ENCODE peak calls at places on chromosomes 6 and 20, in five cellular contexts. One of them, this sample, is unnamed. For H3K9me3 and H3K36me3, the result is how much of the 10 kb centered on the place peaks cover.

GRCh38 chr6:125791151-125791819 is 525 bp downstream of the NCOA7 start:
- DNase-seq in body of pancreas: peak
- DNase-seq in IMR-90: peak
- DNase-seq in transverse colon: peak
- DNase-seq in astrocyte: peak
- DNase-seq in this sample: peak

GRCh38 chr20:57991211-57991841 is 237.1 kb downstream of the ANKRD60 start:
- DNase-seq in body of pancreas: no peak
- DNase-seq in IMR-90: no peak
- DNase-seq in transverse colon: peak
- DNase-seq in astrocyte: peak
- DNase-seq in this sample: peak

GRCh38 chr6:42260424-42260888 is 42.8 kb upstream of the MRPS10 start:
- DNase-seq in body of pancreas: no peak
- DNase-seq in IMR-90: no peak
- DNase-seq in transverse colon: no peak
- DNase-seq in astrocyte: no peak
- DNase-seq in this sample: no peak

GRCh38 chr6:79369026-79369425 is 134.5 kb upstream of the HMGN3 start:
- DNase-seq in body of pancreas: no peak
- DNase-seq in IMR-90: no peak
- DNase-seq in transverse colon: no peak
- DNase-seq in astrocyte: no peak
- DNase-seq in this sample: no peak

GRCh38 chr6:145036848-145037567 is 698.3 kb downstream of the EPM2A start:
- DNase-seq in body of pancreas: no peak
- DNase-seq in IMR-90: peak
- DNase-seq in transverse colon: no peak
- DNase-seq in astrocyte: peak
- DNase-seq in this sample: peak

GRCh38 chr20:53002786-53003185 is 30.6 kb downstream of the TSHZ2 start:
- DNase-seq in body of pancreas: no peak
- DNase-seq in IMR-90: no peak
- DNase-seq in transverse colon: no peak
- DNase-seq in astrocyte: peak
- DNase-seq in this sample: no peak

GRCh38 chr20:63967330-63968135 is 2.2 kb downstream of the ZNF512B start:
- DNase-seq in body of pancreas: no peak
- DNase-seq in IMR-90: no peak
- DNase-seq in transverse colon: peak
- DNase-seq in astrocyte: no peak
- DNase-seq in this sample: no peak

GRCh38 chr6:160494576-160494975 is 146.4 kb downstream of the SLC22A3 start:
- DNase-seq in body of pancreas: no peak
- DNase-seq in IMR-90: no peak
- DNase-seq in transverse colon: no peak
- DNase-seq in astrocyte: no peak
- DNase-seq in this sample: no peak

GRCh38 chr6:4180653-4181255 is 45.4 kb upstream of the ECI2 start:
- DNase-seq in body of pancreas: no peak
- DNase-seq in IMR-90: peak
- DNase-seq in transverse colon: no peak
- DNase-seq in astrocyte: peak
- DNase-seq in this sample: no peak

GRCh38 chr6:81768150-81768942 is 15.9 kb upstream of the TENT5A start:
- DNase-seq in body of pancreas: no peak
- DNase-seq in IMR-90: peak
- DNase-seq in transverse colon: no peak
- DNase-seq in astrocyte: no peak
- DNase-seq in this sample: no peak

GRCh38 chr6:129844118-129844891 is 16.8 kb downstream of the TMEM244 start:
- DNase-seq in body of pancreas: no peak
- DNase-seq in IMR-90: peak
- DNase-seq in transverse colon: no peak
- DNase-seq in astrocyte: peak
- DNase-seq in this sample: peak

GRCh38 chr6:167476844-167477595 is 152.1 kb downstream of the TTLL2 start:
- DNase-seq in body of pancreas: no peak
- DNase-seq in IMR-90: no peak
- DNase-seq in transverse colon: no peak
- DNase-seq in astrocyte: no peak
- DNase-seq in this sample: no peak

GRCh38 chr6:138467901-138468300 is 31.4 kb downstream of the NHSL1 start:
- DNase-seq in body of pancreas: no peak
- DNase-seq in IMR-90: peak
- DNase-seq in transverse colon: no peak
- DNase-seq in astrocyte: no peak
- DNase-seq in this sample: no peak

GRCh38 chr20:19747903-19748302 is 10.2 kb upstream of the RIN2 start:
- DNase-seq in body of pancreas: no peak
- DNase-seq in IMR-90: no peak
- DNase-seq in transverse colon: no peak
- DNase-seq in astrocyte: no peak
- DNase-seq in this sample: no peak

GRCh38 chr6:16514249-16514648 is 247.0 kb downstream of the ATXN1 start:
- DNase-seq in body of pancreas: no peak
- DNase-seq in IMR-90: peak
- DNase-seq in transverse colon: no peak
- DNase-seq in astrocyte: peak
- DNase-seq in this sample: peak

GRCh38 chr6:54282186-54282585 is 26.1 kb upstream of the TINAG start:
- DNase-seq in body of pancreas: no peak
- DNase-seq in IMR-90: peak
- DNase-seq in transverse colon: no peak
- DNase-seq in astrocyte: peak
- DNase-seq in this sample: no peak

GRCh38 chr6:22888147-22888831 is 318.9 kb downstream of the HDGFL1 start:
- DNase-seq in body of pancreas: no peak
- DNase-seq in IMR-90: no peak
- DNase-seq in transverse colon: no peak
- DNase-seq in astrocyte: peak
- DNase-seq in this sample: no peak

GRCh38 chr6:42372699-42373098 is 79.0 kb downstream of the TRERF1 start:
- DNase-seq in body of pancreas: no peak
- DNase-seq in IMR-90: no peak
- DNase-seq in transverse colon: no peak
- DNase-seq in astrocyte: no peak
- DNase-seq in this sample: no peak

GRCh38 chr6:22682979-22683378 is 113.6 kb downstream of the HDGFL1 start:
- DNase-seq in body of pancreas: no peak
- DNase-seq in IMR-90: no peak
- DNase-seq in transverse colon: no peak
- DNase-seq in astrocyte: no peak
- DNase-seq in this sample: no peak

GRCh38 chr20:34525709-34526416 is 9.6 kb downstream of the DYNLRB1 start:
- DNase-seq in body of pancreas: peak
- DNase-seq in IMR-90: peak
- DNase-seq in transverse colon: peak
- DNase-seq in astrocyte: peak
- DNase-seq in this sample: peak

GRCh38 chr20:23147964-23148720 is 62.0 kb upstream of the CD93 start:
- DNase-seq in body of pancreas: no peak
- DNase-seq in IMR-90: peak
- DNase-seq in transverse colon: no peak
- DNase-seq in astrocyte: peak
- DNase-seq in this sample: peak

GRCh38 chr20:49325981-49326380 is 48.1 kb upstream of the ZNFX1 start:
- DNase-seq in body of pancreas: no peak
- DNase-seq in IMR-90: peak
- DNase-seq in transverse colon: no peak
- DNase-seq in astrocyte: peak
- DNase-seq in this sample: peak

GRCh38 chr6:48928937-48929336 is 534.1 kb downstream of the MMUT start:
- DNase-seq in body of pancreas: no peak
- DNase-seq in IMR-90: no peak
- DNase-seq in transverse colon: no peak
- DNase-seq in astrocyte: no peak
- DNase-seq in this sample: no peak

GRCh38 chr6:42125231-42125630 is 17.2 kb downstream of the C6orf132 start:
- DNase-seq in body of pancreas: no peak
- DNase-seq in IMR-90: no peak
- DNase-seq in transverse colon: no peak
- DNase-seq in astrocyte: no peak
- DNase-seq in this sample: no peak

GRCh38 chr6:147176795-147177194 is 27.4 kb upstream of the STXBP5 start:
- DNase-seq in body of pancreas: peak
- DNase-seq in IMR-90: no peak
- DNase-seq in transverse colon: no peak
- DNase-seq in astrocyte: no peak
- DNase-seq in this sample: no peak

GRCh38 chr20:24781061-24781980 is 167.7 kb upstream of the CST7 start:
- DNase-seq in body of pancreas: peak
- DNase-seq in IMR-90: peak
- DNase-seq in transverse colon: no peak
- DNase-seq in astrocyte: no peak
- DNase-seq in this sample: peak

DNA sequence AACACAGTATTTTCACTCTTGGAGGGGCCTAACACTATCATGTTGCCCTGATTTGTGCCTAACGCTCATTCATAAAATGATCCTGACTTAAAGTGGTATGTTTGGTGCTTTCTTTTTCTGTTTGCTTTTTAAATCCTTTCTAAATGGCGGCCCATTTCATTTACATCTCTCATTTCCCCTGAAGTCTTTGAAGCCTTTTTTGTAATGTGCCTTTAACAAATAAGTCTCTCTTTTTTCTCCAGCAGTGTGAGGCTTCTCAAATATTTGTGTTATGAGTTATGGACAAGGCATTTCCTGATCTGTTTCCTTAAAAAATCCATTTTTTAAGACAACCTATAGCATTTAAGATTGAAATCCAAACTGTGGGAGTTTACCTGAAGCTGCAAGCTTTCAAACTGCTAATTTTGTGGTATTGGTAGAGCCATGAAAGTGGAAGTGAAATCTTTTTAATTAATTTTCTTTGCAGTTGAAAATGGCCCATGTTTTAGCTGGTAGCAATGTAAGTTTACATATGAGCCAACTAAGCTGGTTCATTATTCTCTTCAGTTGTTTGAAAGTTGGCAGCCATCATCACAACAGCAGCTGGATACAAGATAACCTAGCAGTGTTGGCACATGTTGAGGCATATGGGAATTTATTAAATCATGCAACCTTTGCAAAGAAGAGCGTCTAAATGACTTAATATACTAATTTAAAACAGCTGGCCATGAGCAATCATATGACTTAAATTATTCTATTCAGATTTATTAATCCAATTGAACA is 469.7 kb downstream of the CDKAL1 start:
- DNase-seq in body of pancreas: no peak
- DNase-seq in IMR-90: peak
- DNase-seq in transverse colon: no peak
- DNase-seq in astrocyte: peak
- DNase-seq in this sample: peak
- H3K4me3 ChIP-seq in body of pancreas: no peak
- H3K4me3 ChIP-seq in IMR-90: no peak
- H3K4me3 ChIP-seq in transverse colon: no peak
- H3K4me3 ChIP-seq in astrocyte: peak
- H3K4me3 ChIP-seq in this sample: no peak

GRCh38 chr6:150303256-150303655 is 65.6 kb upstream of the IYD start:
- DNase-seq in body of pancreas: no peak
- DNase-seq in IMR-90: no peak
- DNase-seq in transverse colon: no peak
- DNase-seq in astrocyte: no peak
- DNase-seq in this sample: no peak

GRCh38 chr6:150307520-150307919 is 61.3 kb upstream of the IYD start:
- DNase-seq in body of pancreas: no peak
- DNase-seq in IMR-90: no peak
- DNase-seq in transverse colon: no peak
- DNase-seq in astrocyte: no peak
- DNase-seq in this sample: no peak

GRCh38 chr6:150308812-150309475 is 59.9 kb upstream of the IYD start:
- DNase-seq in body of pancreas: no peak
- DNase-seq in IMR-90: no peak
- DNase-seq in transverse colon: no peak
- DNase-seq in astrocyte: no peak
- DNase-seq in this sample: no peak

GRCh38 chr6:150304421-150304820 is 64.4 kb upstream of the IYD start:
- DNase-seq in body of pancreas: no peak
- DNase-seq in IMR-90: no peak
- DNase-seq in transverse colon: no peak
- DNase-seq in astrocyte: no peak
- DNase-seq in this sample: no peak

GRCh38 chr6:150306290-150306689 is 62.5 kb upstream of the IYD start:
- DNase-seq in body of pancreas: no peak
- DNase-seq in IMR-90: no peak
- DNase-seq in transverse colon: no peak
- DNase-seq in astrocyte: no peak
- DNase-seq in this sample: no peak
- H3K9me3 ChIP-seq in body of pancreas: under half
- H3K9me3 ChIP-seq in IMR-90: under half
- H3K9me3 ChIP-seq in transverse colon: under half
- H3K9me3 ChIP-seq in astrocyte: under half
- H3K9me3 ChIP-seq in this sample: under half

DNA sequence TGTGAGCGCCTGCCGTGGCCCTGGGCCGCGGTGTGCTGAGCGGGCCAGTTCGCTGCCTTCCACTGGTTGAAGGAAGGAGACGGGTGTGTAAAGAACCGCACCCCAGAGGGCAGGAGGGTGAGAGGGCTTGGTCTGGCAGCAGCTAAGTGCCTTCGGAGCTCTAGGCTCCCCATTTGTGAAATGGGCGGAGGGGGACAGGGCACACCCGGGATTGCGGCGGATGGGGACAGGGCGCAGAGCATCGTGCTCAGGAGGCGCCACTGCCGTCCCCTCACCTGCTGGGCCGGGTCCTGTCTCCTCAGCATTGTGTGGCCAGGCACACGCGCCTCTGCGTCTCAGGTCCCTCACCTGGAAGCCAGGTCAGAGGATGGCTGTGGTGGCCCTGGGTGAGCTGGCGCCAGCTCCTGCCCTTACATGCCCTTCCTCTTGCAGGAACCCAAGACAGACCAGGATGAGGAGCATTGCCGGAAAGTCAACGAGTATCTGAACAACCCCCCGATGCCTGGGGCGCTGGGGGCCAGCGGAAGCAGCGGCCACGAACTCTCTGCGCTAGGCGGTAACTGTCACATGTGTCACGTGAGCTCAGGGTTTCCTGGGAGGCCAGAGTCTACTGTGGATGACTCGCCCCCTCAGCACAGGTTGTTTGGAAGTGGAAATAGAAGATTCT is 3.1 kb downstream of the ADRM1 start:
- DNase-seq in body of pancreas: no peak
- DNase-seq in IMR-90: no peak
- DNase-seq in transverse colon: no peak
- DNase-seq in astrocyte: no peak
- DNase-seq in this sample: no peak
- H3K36me3 ChIP-seq in body of pancreas: under half
- H3K36me3 ChIP-seq in IMR-90: half or more
- H3K36me3 ChIP-seq in transverse colon: under half
- H3K36me3 ChIP-seq in astrocyte: under half
- H3K36me3 ChIP-seq in this sample: half or more

DNA sequence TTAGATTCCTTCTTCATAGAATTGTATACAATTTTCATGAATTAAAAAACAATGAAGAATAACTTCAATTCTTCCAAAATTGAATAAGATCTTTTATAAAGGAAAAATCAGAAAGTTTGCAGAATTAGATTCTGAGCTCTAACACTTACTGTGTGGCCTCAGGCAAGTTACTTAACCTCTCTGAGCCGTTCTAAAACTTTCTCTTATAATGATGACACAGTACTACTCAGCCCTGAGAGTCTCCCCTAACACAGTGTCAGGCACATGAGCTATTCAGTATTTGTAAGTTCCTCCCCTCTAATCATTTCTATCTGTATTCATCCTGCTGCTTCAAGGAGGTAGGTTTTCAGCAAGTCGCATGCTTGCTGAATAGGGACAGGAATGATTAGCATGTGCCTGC is 11.3 kb downstream of the ID4 start:
- DNase-seq in body of pancreas: no peak
- DNase-seq in IMR-90: no peak
- DNase-seq in transverse colon: no peak
- DNase-seq in astrocyte: no peak
- DNase-seq in this sample: no peak
- H3K4me3 ChIP-seq in body of pancreas: no peak
- H3K4me3 ChIP-seq in IMR-90: no peak
- H3K4me3 ChIP-seq in transverse colon: no peak
- H3K4me3 ChIP-seq in astrocyte: no peak
- H3K4me3 ChIP-seq in this sample: no peak